ENCODE peak calls at places on chromosomes 2 and 18, in six cellular contexts. One of them, this sample, is unnamed.

GRCh38 chr2:68031546-68032160 is 31.2 kb downstream of the C1D start:
- DNase-seq in AG04450: peak
- DNase-seq in effector memory CD4-positive, alpha-beta T cell: no peak
- DNase-seq in cortex of kidney: no peak
- DNase-seq in body of pancreas: no peak
- DNase-seq in neural progenitor cell: peak
- DNase-seq in this sample: peak

GRCh38 chr2:106644623-106645022 is 157.5 kb downstream of the CD8B2 start:
- DNase-seq in cortex of kidney: no peak
- DNase-seq in neural progenitor cell: no peak
- DNase-seq in AG04450: no peak
- DNase-seq in effector memory CD4-positive, alpha-beta T cell: no peak
- DNase-seq in body of pancreas: no peak
- DNase-seq in this sample: no peak

GRCh38 chr2:72963423-72964145 is 46.3 kb downstream of the EMX1 start:
- DNase-seq in effector memory CD4-positive, alpha-beta T cell: no peak
- DNase-seq in AG04450: no peak
- DNase-seq in neural progenitor cell: peak
- DNase-seq in cortex of kidney: no peak
- DNase-seq in body of pancreas: no peak
- DNase-seq in this sample: no peak

GRCh38 chr2:38170098-38170497 is 94.1 kb upstream of the CYP1B1 start:
- DNase-seq in cortex of kidney: no peak
- DNase-seq in AG04450: no peak
- DNase-seq in neural progenitor cell: no peak
- DNase-seq in effector memory CD4-positive, alpha-beta T cell: no peak
- DNase-seq in body of pancreas: no peak
- DNase-seq in this sample: no peak

GRCh38 chr2:149827585-149828156 is 240.1 kb upstream of the MMADHC start:
- DNase-seq in effector memory CD4-positive, alpha-beta T cell: no peak
- DNase-seq in body of pancreas: no peak
- DNase-seq in AG04450: no peak
- DNase-seq in cortex of kidney: no peak
- DNase-seq in neural progenitor cell: no peak
- DNase-seq in this sample: no peak

GRCh38 chr2:238424313-238424700 is 2.4 kb upstream of the ASB1 start:
- DNase-seq in effector memory CD4-positive, alpha-beta T cell: no peak
- DNase-seq in cortex of kidney: no peak
- DNase-seq in neural progenitor cell: no peak
- DNase-seq in body of pancreas: no peak
- DNase-seq in AG04450: no peak
- DNase-seq in this sample: no peak

GRCh38 chr2:85674417-85674816 is 6.4 kb upstream of the SFTPB start:
- DNase-seq in neural progenitor cell: no peak
- DNase-seq in AG04450: no peak
- DNase-seq in body of pancreas: no peak
- DNase-seq in effector memory CD4-positive, alpha-beta T cell: no peak
- DNase-seq in cortex of kidney: no peak
- DNase-seq in this sample: no peak

GRCh38 chr18:63131106-63131943 is 188.2 kb downstream of the BCL2 start:
- DNase-seq in neural progenitor cell: peak
- DNase-seq in effector memory CD4-positive, alpha-beta T cell: peak
- DNase-seq in AG04450: peak
- DNase-seq in body of pancreas: peak
- DNase-seq in cortex of kidney: no peak
- DNase-seq in this sample: peak

GRCh38 chr18:45324489-45325111 is 290.7 kb upstream of the SLC14A2 start:
- DNase-seq in neural progenitor cell: peak
- DNase-seq in AG04450: peak
- DNase-seq in effector memory CD4-positive, alpha-beta T cell: no peak
- DNase-seq in body of pancreas: peak
- DNase-seq in cortex of kidney: no peak
- DNase-seq in this sample: no peak